ENCODE peak calls at places on chromosomes 12 and 14, in eight cellular contexts. G, R, J, S, Z, M, X and I are unnamed samples.

GRCh38 chr12:74120644-74121043 is 417.0 kb upstream of the ATXN7L3B start:
- DNase-seq in G (no peak), X (no peak), M (no peak), S (no peak), J (no peak), R (no peak), Z (no peak), I (no peak)

GRCh38 chr14:90796319-90796718 is 19.9 kb downstream of the TTC7B start:
- DNase-seq in R (no peak), M (peak; percentile 80), Z (peak; percentile 77), J (no peak), X (no peak), S (no peak), G (no peak), I (no peak)

GRCh38 chr14:100653409-100653808 is 66.2 kb upstream of the BEGAIN start:
- DNase-seq in M (no peak), X (no peak), S (peak; percentile 70), J (no peak), G (no peak), R (no peak), Z (no peak), I (no peak)

GRCh38 chr12:6141048-6141447 is 16.6 kb upstream of the VWF start:
- DNase-seq in X (no peak), G (no peak), S (no peak), Z (peak; percentile 60), J (no peak), R (no peak), M (no peak), I (no peak)

GRCh38 chr12:15767301-15767700 is 21.9 kb downstream of the EPS8 start:
- DNase-seq in X (no peak), R (no peak), J (no peak), Z (no peak), G (no peak), S (no peak), M (no peak), I (no peak)

GRCh38 chr14:89936654-89937185 is 17.8 kb downstream of the EFCAB11 start:
- DNase-seq in Z (no peak), M (no peak), G (no peak), J (no peak), X (no peak), R (no peak), S (no peak), I (no peak)

GRCh38 chr14:92240658-92241057 is 82.3 kb upstream of the SLC24A4 start:
- DNase-seq in M (no peak), X (no peak), J (no peak), S (no peak), R (no peak), Z (no peak), G (no peak), I (no peak)

GRCh38 chr14:61559641-61560201 is 135.6 kb upstream of the HIF1A start:
- DNase-seq in G (peak; percentile 98), Z (no peak), J (no peak), M (no peak), S (no peak), X (no peak), R (no peak), I (no peak)

GRCh38 chr12:2752676-2753371 is 41.9 kb upstream of the FKBP4 start:
- DNase-seq in X (peak; percentile 93), S (peak; percentile 68), R (no peak), M (peak; percentile 86), J (peak; percentile 84), G (peak; percentile 25), Z (peak; percentile 87), I (peak; percentile 72)

GRCh38 chr12:104457746-104458644 is 1.2 kb downstream of the CHST11 start:
- DNase-seq in R (no peak), G (peak; percentile 55), Z (peak; percentile 76), X (peak; percentile 76), J (peak; percentile 31), M (peak; percentile 92), S (no peak), I (peak; percentile 23)

GRCh38 chr12:52264435-52264825 is 10.0 kb upstream of the KRT86 start:
- DNase-seq in G (no peak), Z (no peak), J (no peak), R (no peak), X (no peak), M (no peak), S (no peak), I (no peak)

GRCh38 chr12:1801285-1801975 is 18.9 kb upstream of the LRTM2 start:
- DNase-seq in G (no peak), M (peak; percentile 37), Z (peak; percentile 38), J (no peak), S (no peak), X (no peak), R (no peak), I (no peak)

GRCh38 chr12:10715491-10715890 is 7.6 kb downstream of the YBX3 start:
- DNase-seq in Z (no peak), J (no peak), M (no peak), S (no peak), R (no peak), G (no peak), X (no peak), I (no peak)

GRCh38 chr12:92123780-92124707 is 21.6 kb downstream of the BTG1 start:
- DNase-seq in M (no peak), R (no peak), S (no peak), X (no peak), G (no peak), Z (no peak), J (no peak), I (no peak)

GRCh38 chr12:64821116-64821630 is 3.3 kb upstream of the TBC1D30 start:
- DNase-seq in R (no peak), X (no peak), G (no peak), J (no peak), Z (no peak), S (no peak), M (no peak), I (no peak)

GRCh38 chr14:20454359-20454644 is 310 bp downstream of the OSGEP start:
- DNase-seq in R (peak; percentile 59), S (peak; percentile 95), X (no peak), J (no peak), Z (no peak), G (peak; percentile 77), M (no peak), I (no peak)

GRCh38 chr12:127942981-127943380 is 324.0 kb upstream of the TMEM132C start:
- DNase-seq in Z (no peak), R (no peak), X (no peak), M (no peak), S (no peak), J (no peak), G (no peak), I (no peak)

GRCh38 chr12:127941332-127941731 is 325.6 kb upstream of the TMEM132C start:
- DNase-seq in G (no peak), J (no peak), M (no peak), X (no peak), S (no peak), Z (no peak), R (no peak), I (no peak)

GRCh38 chr12:127943481-127944210 is 323.3 kb upstream of the TMEM132C start:
- DNase-seq in S (no peak), J (no peak), M (no peak), Z (no peak), X (no peak), R (no peak), G (no peak), I (no peak)

GRCh38 chr12:127944211-127944899 is 322.6 kb upstream of the TMEM132C start:
- DNase-seq in Z (no peak), R (no peak), M (no peak), J (no peak), S (no peak), X (no peak), G (no peak), I (no peak)
- H3K27ac ChIP-seq in Z (no peak overlapping the region), R (no peak overlapping the region), M (no peak overlapping the region), J (no peak overlapping the region), S (no peak overlapping the region), X (no peak overlapping the region), G (no peak overlapping the region), I (no peak overlapping the region)

DNA sequence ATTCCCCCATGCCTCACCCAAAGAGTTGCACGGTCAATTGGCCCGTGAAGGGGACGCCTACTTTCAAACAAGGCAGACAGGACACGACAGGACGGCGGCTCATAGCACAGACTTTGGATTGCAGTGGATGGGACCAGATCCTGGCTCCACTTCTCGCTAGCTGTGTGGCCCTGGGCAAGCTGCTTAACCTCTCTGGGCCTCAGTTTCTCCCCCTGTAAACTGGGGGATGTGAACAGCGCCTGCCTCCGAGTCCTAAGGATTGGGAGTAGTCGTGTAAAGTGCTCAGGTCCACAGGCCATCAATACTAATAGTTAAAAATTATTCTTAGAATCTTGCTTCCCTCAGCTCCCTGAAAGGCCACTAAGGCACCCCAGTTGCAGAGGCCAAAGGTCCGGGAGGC is 13.1 kb downstream of the RHOF start:
- DNase-seq in S (no peak), X (no peak), Z (no peak), M (no peak), J (no peak), G (no peak), R (no peak), I (no peak)
- H3K4me1 ChIP-seq in S (peaks cover 22% of the 10 kb centered on the region), X (no peaks in the 10 kb centered on the region), Z (peaks cover 15% of the 10 kb centered on the region), M (peaks cover 89% of the 10 kb centered on the region), J (peaks cover 18% of the 10 kb centered on the region), G (peaks cover 65% of the 10 kb centered on the region), R (peaks cover 40% of the 10 kb centered on the region), I (peaks cover 37% of the 10 kb centered on the region)

GRCh38 chr12:69935651-69936100 is 110.6 kb downstream of the MYRFL start:
- DNase-seq in M (no peak), X (no peak), Z (no peak), G (no peak), R (no peak), J (no peak), S (no peak), I (no peak)
- H3K4me3 ChIP-seq in M (no peak overlapping the region), X (no peak overlapping the region), Z (no peak overlapping the region), G (no peak overlapping the region), R (no peak overlapping the region), J (no peak overlapping the region), S (no peak overlapping the region), I (no peak overlapping the region)

DNA sequence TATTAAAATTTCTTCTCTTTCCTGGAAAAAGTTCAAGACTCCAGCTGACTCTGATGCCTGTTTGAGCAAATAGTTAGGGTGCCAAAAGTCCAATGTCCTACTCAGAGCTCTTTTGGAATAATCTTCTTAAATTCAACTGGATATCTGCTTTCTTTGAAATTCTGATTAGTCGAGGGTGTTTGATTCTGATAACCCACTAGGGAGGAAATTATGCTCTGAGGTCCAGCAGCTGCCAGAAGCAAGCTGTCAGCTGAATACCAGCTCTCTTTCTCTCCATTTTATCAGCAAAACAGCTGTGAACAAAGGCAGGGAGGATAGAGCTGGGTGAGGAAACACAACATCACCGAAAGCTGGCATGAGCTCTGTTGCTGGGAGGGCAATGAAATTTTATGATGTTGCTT is 141.5 kb downstream of the CAND1 start:
- DNase-seq in S (no peak), G (no peak), R (no peak), M (no peak), J (no peak), X (no peak), Z (no peak), I (no peak)
- H3K27ac ChIP-seq in S (no peak overlapping the region), G (no peak overlapping the region), R (no peak overlapping the region), M (no peak overlapping the region), J (no peak overlapping the region), X (no peak overlapping the region), Z (no peak overlapping the region), I (no peak overlapping the region)

GRCh38 chr12:107912421-107913004 is 138.0 kb downstream of the ASCL4 start:
- DNase-seq in X (peak; percentile 78), M (peak; percentile 82), R (no peak), S (peak; percentile 82), J (peak; percentile 39), G (peak; percentile 55), Z (peak; percentile 74), I (peak; percentile 22)

GRCh38 chr12:107917912-107918800 is 143.7 kb downstream of the ASCL4 start:
- DNase-seq in J (no peak), G (peak; percentile 54), Z (no peak), R (no peak), X (no peak), S (peak; percentile 55), M (no peak), I (no peak)

GRCh38 chr12:107914460-107914977 is 140.0 kb downstream of the ASCL4 start:
- DNase-seq in M (no peak), R (no peak), Z (no peak), J (no peak), G (no peak), X (no peak), S (no peak), I (no peak)
- H3K4me1 ChIP-seq in M (peaks cover 8% of the 10 kb centered on the region), R (no peaks in the 10 kb centered on the region), Z (no peaks in the 10 kb centered on the region), J (peaks cover 5% of the 10 kb centered on the region), G (no peaks in the 10 kb centered on the region), X (no peaks in the 10 kb centered on the region), S (no peaks in the 10 kb centered on the region), I (peaks cover 4% of the 10 kb centered on the region)